ENCODE peak calls at places on chromosome 6, in four cellular contexts. One of them, this sample, is unnamed.
A peak's percentile ranks its signal among the peaks of the same experiment; 100 is the strongest.

GRCh38 chr6:21240709-21241108 is 352.8 kb upstream of the SOX4 start:
- DNase-seq in testis: no peak
- DNase-seq in prostate gland: no peak
- DNase-seq in ascending aorta: no peak
- DNase-seq in this sample: no peak

GRCh38 chr6:45420083-45420908 is 42.6 kb upstream of the SUPT3H start:
- DNase-seq in testis: no peak
- DNase-seq in prostate gland: peak; percentile 7
- DNase-seq in ascending aorta: no peak
- DNase-seq in this sample: no peak

GRCh38 chr6:39114707-39115599 is at the start of gene SAYSD1:
- DNase-seq in testis: peak; percentile 94
- DNase-seq in prostate gland: peak; percentile 88
- DNase-seq in ascending aorta: peak; percentile 55
- DNase-seq in this sample: peak; percentile 98

GRCh38 chr6:14544689-14545088 is 427.1 kb downstream of the CD83 start:
- DNase-seq in testis: no peak
- DNase-seq in prostate gland: no peak
- DNase-seq in ascending aorta: no peak
- DNase-seq in this sample: peak; percentile 92

GRCh38 chr6:138944412-138944811 is 43.6 kb downstream of the REPS1 start:
- DNase-seq in testis: no peak
- DNase-seq in prostate gland: no peak
- DNase-seq in ascending aorta: no peak
- DNase-seq in this sample: no peak

GRCh38 chr6:122028933-122029332 is 370.5 kb upstream of the HSF2 start:
- DNase-seq in testis: no peak
- DNase-seq in prostate gland: no peak
- DNase-seq in ascending aorta: no peak
- DNase-seq in this sample: no peak

GRCh38 chr6:137871299-137871698 is 4.2 kb downstream of the TNFAIP3 start:
- DNase-seq in testis: no peak
- DNase-seq in prostate gland: no peak
- DNase-seq in ascending aorta: no peak
- DNase-seq in this sample: no peak

GRCh38 chr6:134287863-134288537 is 29.9 kb downstream of the SGK1 start:
- DNase-seq in testis: no peak
- DNase-seq in prostate gland: no peak
- DNase-seq in ascending aorta: no peak
- DNase-seq in this sample: no peak

GRCh38 chr6:106547556-106547955 is 81.7 kb downstream of the RTN4IP1 start:
- DNase-seq in testis: no peak
- DNase-seq in prostate gland: no peak
- DNase-seq in ascending aorta: no peak
- DNase-seq in this sample: no peak

GRCh38 chr6:117840541-117840983 is 66.5 kb upstream of the SLC35F1 start:
- DNase-seq in testis: no peak
- DNase-seq in prostate gland: peak; percentile 39
- DNase-seq in ascending aorta: no peak
- DNase-seq in this sample: peak; percentile 31

GRCh38 chr6:36547646-36548400 is 544 bp upstream of the STK38 start:
- DNase-seq in testis: no peak
- DNase-seq in prostate gland: no peak
- DNase-seq in ascending aorta: no peak
- DNase-seq in this sample: no peak

GRCh38 chr6:137874204-137875001 is 7.3 kb downstream of the TNFAIP3 start:
- DNase-seq in testis: no peak
- DNase-seq in prostate gland: no peak
- DNase-seq in ascending aorta: no peak
- DNase-seq in this sample: no peak

GRCh38 chr6:111487656-111488055 is 4.6 kb upstream of the REV3L start:
- DNase-seq in testis: no peak
- DNase-seq in prostate gland: no peak
- DNase-seq in ascending aorta: no peak
- DNase-seq in this sample: no peak

GRCh38 chr6:16635810-16636602 is 125.3 kb downstream of the ATXN1 start:
- DNase-seq in testis: peak; percentile 61
- DNase-seq in prostate gland: peak; percentile 27
- DNase-seq in ascending aorta: no peak
- DNase-seq in this sample: no peak

GRCh38 chr6:52045033-52045432 is 42.4 kb downstream of the PKHD1 start:
- DNase-seq in testis: no peak
- DNase-seq in prostate gland: no peak
- DNase-seq in ascending aorta: no peak
- DNase-seq in this sample: no peak

GRCh38 chr6:52046456-52046855 is 41.0 kb downstream of the PKHD1 start:
- DNase-seq in testis: no peak
- DNase-seq in prostate gland: no peak
- DNase-seq in ascending aorta: no peak
- DNase-seq in this sample: no peak

GRCh38 chr6:52050051-52050405 is 37.4 kb downstream of the PKHD1 start:
- DNase-seq in testis: no peak
- DNase-seq in prostate gland: no peak
- DNase-seq in ascending aorta: no peak
- DNase-seq in this sample: no peak

GRCh38 chr6:52053038-52053704 is 34.2 kb downstream of the PKHD1 start:
- DNase-seq in testis: no peak
- DNase-seq in prostate gland: no peak
- DNase-seq in ascending aorta: no peak
- DNase-seq in this sample: no peak

GRCh38 chr6:52049252-52050050 is 38.0 kb downstream of the PKHD1 start:
- DNase-seq in testis: no peak
- DNase-seq in prostate gland: no peak
- DNase-seq in ascending aorta: no peak
- DNase-seq in this sample: no peak
- TF ChIP-seq CTCF in testis: peak; percentile 56
- TF ChIP-seq CTCF in prostate gland: peak; percentile 52
- TF ChIP-seq CTCF in ascending aorta: peak; percentile 28
- TF ChIP-seq CTCF in this sample: peak; percentile 56

GRCh38 chr6:17912521-17912920 is 74.9 kb downstream of the KIF13A start:
- DNase-seq in testis: no peak
- DNase-seq in prostate gland: no peak
- DNase-seq in ascending aorta: no peak
- DNase-seq in this sample: no peak

GRCh38 chr6:17908831-17909230 is 78.6 kb downstream of the KIF13A start:
- DNase-seq in testis: no peak
- DNase-seq in prostate gland: no peak
- DNase-seq in ascending aorta: no peak
- DNase-seq in this sample: no peak

GRCh38 chr6:17905611-17906592 is 81.5 kb downstream of the KIF13A start:
- DNase-seq in testis: no peak
- DNase-seq in prostate gland: no peak
- DNase-seq in ascending aorta: no peak
- DNase-seq in this sample: no peak

GRCh38 chr6:17907467-17908229 is 79.8 kb downstream of the KIF13A start:
- DNase-seq in testis: peak; percentile 29
- DNase-seq in prostate gland: peak; percentile 31
- DNase-seq in ascending aorta: peak; percentile 43
- DNase-seq in this sample: no peak

GRCh38 chr6:17910178-17910577 is 77.3 kb downstream of the KIF13A start:
- DNase-seq in testis: no peak
- DNase-seq in prostate gland: no peak
- DNase-seq in ascending aorta: no peak
- DNase-seq in this sample: no peak
- H3K27ac ChIP-seq in testis: no peak overlapping the region
- H3K27ac ChIP-seq in prostate gland: no peak overlapping the region
- H3K27ac ChIP-seq in ascending aorta: no peak overlapping the region
- H3K27ac ChIP-seq in this sample: no peak overlapping the region

DNA sequence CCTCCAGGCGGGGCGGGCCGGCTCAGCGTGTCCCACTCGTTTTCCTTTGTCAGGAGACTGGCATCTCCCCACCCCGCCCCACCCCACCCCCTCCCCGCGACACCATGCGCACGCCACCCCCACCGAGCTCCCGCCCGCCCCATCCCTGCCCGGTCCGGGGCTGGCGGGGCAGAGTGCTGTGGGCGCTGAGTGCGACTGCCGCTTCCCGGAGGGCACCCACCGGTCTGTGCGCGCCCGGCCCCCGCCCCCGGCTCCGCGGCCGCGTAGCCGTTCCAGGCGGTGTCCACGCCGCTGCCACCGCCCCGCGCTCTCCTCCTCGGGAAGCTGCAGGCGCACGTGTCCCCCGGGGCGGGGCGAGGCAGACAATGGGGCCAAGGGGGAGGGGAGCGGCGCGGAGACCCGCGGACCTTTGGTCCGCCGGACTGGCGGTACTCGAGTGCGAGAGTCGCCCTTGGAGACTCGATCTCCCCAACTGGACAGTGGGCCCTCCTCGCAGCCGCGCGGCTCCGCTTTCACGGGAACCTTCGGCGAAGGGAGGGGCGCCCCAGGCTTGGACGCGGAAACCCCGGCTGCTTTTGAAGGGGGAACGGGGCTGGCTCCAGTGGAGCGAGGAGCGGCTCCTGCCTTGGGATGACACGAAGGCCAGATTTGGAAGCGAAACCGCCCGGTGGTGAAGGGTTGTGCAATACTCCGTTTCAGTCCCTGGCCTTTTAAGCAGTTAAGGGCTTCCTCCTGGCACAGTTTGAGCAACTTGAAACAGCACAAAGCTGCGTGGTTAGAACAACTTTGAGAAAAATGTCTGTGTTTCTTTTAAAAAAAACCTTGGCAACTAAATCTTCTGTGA is 1.1 kb upstream of the SYNCRIP start:
- DNase-seq in testis: peak; percentile 87
- DNase-seq in prostate gland: peak; percentile 83
- DNase-seq in ascending aorta: peak; percentile 61
- DNase-seq in this sample: peak; percentile 90
- H3K4me3 ChIP-seq in testis: peak overlapping the region; percentile 94
- H3K4me3 ChIP-seq in prostate gland: peak overlapping the region; percentile 79
- H3K4me3 ChIP-seq in ascending aorta: peak overlapping the region; percentile 95
- H3K4me3 ChIP-seq in this sample: peak overlapping the region; percentile 81

DNA sequence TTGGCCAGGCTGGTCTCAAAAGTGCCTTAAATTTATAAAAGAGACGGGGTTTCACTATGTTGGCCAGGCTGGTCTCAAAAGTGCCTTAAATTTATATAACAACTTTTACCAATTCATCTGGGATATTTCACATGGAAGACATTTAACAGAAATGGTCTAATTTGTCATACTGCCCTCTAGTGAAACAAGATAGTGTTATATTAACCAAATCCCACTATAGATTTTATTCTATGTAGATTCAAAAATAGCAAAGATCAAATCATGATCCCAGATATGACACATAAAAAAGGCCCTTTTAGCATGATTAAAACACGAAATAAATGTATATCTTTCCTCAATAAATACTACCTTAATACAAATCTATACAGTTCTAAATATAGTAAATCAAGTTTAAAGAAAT is 102.8 kb upstream of the TFAP2D start:
- DNase-seq in testis: no peak
- DNase-seq in prostate gland: no peak
- DNase-seq in ascending aorta: no peak
- DNase-seq in this sample: no peak
- TF ChIP-seq CTCF in testis: peak; percentile 24
- TF ChIP-seq CTCF in prostate gland: no peak
- TF ChIP-seq CTCF in ascending aorta: no peak
- TF ChIP-seq CTCF in this sample: no peak